ENCODE peak calls at places on chromosome 3, in nine cellular contexts. B is ovary, I is tibial nerve, R is psoas muscle, H is SJSA1, O is heart left ventricle, L is osteoblast, D is mesenchymal stem cell, G is IMR-90. W is an unnamed sample. For H3K4me1, the result is how much of the 10 kb centered on the place peaks cover.

GRCh38 chr3:183812746-183813445 is 12.5 kb downstream of the MAP6D1 start:
- DNase-seq in B (no peak), I (no peak), R (no peak), H (no peak), O (no peak), L (no peak), D (no peak), G (no peak), W (no peak)

GRCh38 chr3:113261996-113262665 is 50.8 kb downstream of the BOC start:
- DNase-seq in B (no peak), I (peak), R (no peak), H (no peak), O (no peak), L (no peak), D (no peak), G (no peak), W (no peak)

GRCh38 chr3:150179330-150179729 is 208.6 kb upstream of the PFN2 start:
- DNase-seq in B (no peak), I (no peak), R (no peak), H (no peak), O (no peak), L (no peak), D (no peak), G (no peak), W (no peak)

GRCh38 chr3:143963946-143964345 is 7.7 kb upstream of the DIPK2A start:
- DNase-seq in B (no peak), I (no peak), R (peak), H (no peak), O (no peak), L (no peak), D (peak), G (no peak), W (no peak)

GRCh38 chr3:9862391-9863235 is 17.4 kb downstream of the CIDEC start:
- DNase-seq in B (peak), I (peak), R (peak), H (no peak), O (peak), L (peak), D (peak), G (no peak), W (peak)

GRCh38 chr3:53941174-53941573 is 49.5 kb upstream of the SELENOK start:
- DNase-seq in B (no peak), I (no peak), R (no peak), H (no peak), O (no peak), L (no peak), D (peak), G (peak), W (no peak)

GRCh38 chr3:123388050-123388449 is 60.8 kb downstream of the ADCY5 start:
- DNase-seq in B (peak), I (no peak), R (no peak), H (no peak), O (no peak), L (no peak), D (no peak), G (no peak), W (no peak)

GRCh38 chr3:69384379-69384778 is 1.5 kb downstream of the FRMD4B start:
- DNase-seq in B (no peak), I (no peak), R (no peak), H (no peak), O (no peak), L (no peak), D (no peak), G (no peak), W (no peak)

GRCh38 chr3:54653456-54654195 is 274.2 kb downstream of the LRTM1 start:
- DNase-seq in B (no peak), I (no peak), R (no peak), H (no peak), O (no peak), L (no peak), D (no peak), G (no peak), W (no peak)

GRCh38 chr3:66618066-66618465 is 117.2 kb upstream of the LRIG1 start:
- DNase-seq in B (no peak), I (no peak), R (no peak), H (no peak), O (no peak), L (peak), D (no peak), G (peak), W (no peak)

GRCh38 chr3:53794597-53794996 is 51.6 kb downstream of the CHDH start:
- DNase-seq in B (no peak), I (no peak), R (no peak), H (no peak), O (no peak), L (no peak), D (no peak), G (peak), W (no peak)

GRCh38 chr3:194450341-194450740 is 36.5 kb downstream of the ATP13A3 start:
- DNase-seq in B (no peak), I (no peak), R (no peak), H (no peak), O (no peak), L (no peak), D (no peak), G (no peak), W (no peak)

GRCh38 chr3:134333522-134334181 is 40.6 kb downstream of the AMOTL2 start:
- DNase-seq in B (no peak), I (no peak), R (no peak), H (peak), O (no peak), L (peak), D (peak), G (peak), W (no peak)

GRCh38 chr3:182732232-182733015 is 60.9 kb upstream of the ATP11B start:
- DNase-seq in B (no peak), I (no peak), R (no peak), H (no peak), O (no peak), L (no peak), D (no peak), G (no peak), W (no peak)

GRCh38 chr3:127673191-127674098 is 693 bp downstream of the ABTB1 start:
- DNase-seq in B (peak), I (no peak), R (peak), H (no peak), O (peak), L (peak), D (peak), G (peak), W (peak)

GRCh38 chr3:177231237-177231636 is 34.0 kb upstream of the TBL1XR1 start:
- DNase-seq in B (no peak), I (no peak), R (no peak), H (no peak), O (no peak), L (no peak), D (no peak), G (no peak), W (no peak)

GRCh38 chr3:94069242-94069813 is 6.5 kb downstream of the NSUN3 start:
- DNase-seq in B (no peak), I (no peak), R (no peak), H (no peak), O (no peak), L (peak), D (peak), G (peak), W (no peak)

GRCh38 chr3:64568895-64569509 is 118.8 kb downstream of the ADAMTS9 start:
- DNase-seq in B (no peak), I (no peak), R (no peak), H (no peak), O (no peak), L (no peak), D (no peak), G (no peak), W (no peak)

GRCh38 chr3:50238549-50239026 is 2.6 kb downstream of the GNAI2 start:
- DNase-seq in B (peak), I (peak), R (peak), H (no peak), O (peak), L (peak), D (no peak), G (no peak), W (peak)

GRCh38 chr3:31008986-31009385 is 114.5 kb upstream of the GADL1 start:
- DNase-seq in B (no peak), I (no peak), R (no peak), H (no peak), O (no peak), L (no peak), D (no peak), G (peak), W (no peak)

GRCh38 chr3:107452436-107452835 is 70.3 kb upstream of the BBX start:
- DNase-seq in B (no peak), I (no peak), R (no peak), H (no peak), O (no peak), L (peak), D (peak), G (peak), W (no peak)

GRCh38 chr3:106945435-106945834 is 431.8 kb upstream of the CCDC54 start:
- DNase-seq in B (no peak), I (no peak), R (no peak), H (no peak), O (no peak), L (no peak), D (no peak), G (peak), W (no peak)

GRCh38 chr3:14507345-14507741 is 32.8 kb downstream of the GRIP2 start:
- DNase-seq in B (peak), I (no peak), R (no peak), H (no peak), O (peak), L (peak), D (no peak), G (no peak), W (no peak)

GRCh38 chr3:108408883-108409612 is 101.3 kb downstream of the MYH15 start:
- DNase-seq in B (no peak), I (no peak), R (no peak), H (no peak), O (no peak), L (no peak), D (no peak), G (no peak), W (no peak)

GRCh38 chr3:172658344-172659245 is 52.3 kb downstream of the NCEH1 start:
- DNase-seq in B (no peak), I (no peak), R (no peak), H (peak), O (no peak), L (peak), D (peak), G (peak), W (no peak)

GRCh38 chr3:89300976-89301375 is 193.6 kb downstream of the EPHA3 start:
- DNase-seq in B (no peak), I (no peak), R (no peak), H (no peak), O (no peak), L (no peak), D (no peak), G (no peak), W (no peak)

GRCh38 chr3:36842275-36842674 is 77.9 kb upstream of the DCLK3 start:
- DNase-seq in B (no peak), I (no peak), R (no peak), H (no peak), O (no peak), L (no peak), D (no peak), G (no peak), W (no peak)
- H3K4me1 ChIP-seq in B (under half), I (under half), R (under half), H (under half), O (under half), L (under half), D (under half), G (under half), W (under half)

GRCh38 chr3:137304313-137305056 is 346.7 kb downstream of the IL20RB start:
- DNase-seq in B (no peak), I (no peak), R (no peak), H (no peak), O (no peak), L (no peak), D (no peak), G (no peak), W (no peak)

GRCh38 chr3:137294839-137295238 is 337.1 kb downstream of the IL20RB start:
- DNase-seq in B (no peak), I (no peak), R (no peak), H (no peak), O (no peak), L (no peak), D (no peak), G (no peak), W (no peak)

GRCh38 chr3:137295336-137295735 is 337.6 kb downstream of the IL20RB start:
- DNase-seq in B (no peak), I (no peak), R (no peak), H (no peak), O (no peak), L (no peak), D (no peak), G (no peak), W (no peak)

DNA sequence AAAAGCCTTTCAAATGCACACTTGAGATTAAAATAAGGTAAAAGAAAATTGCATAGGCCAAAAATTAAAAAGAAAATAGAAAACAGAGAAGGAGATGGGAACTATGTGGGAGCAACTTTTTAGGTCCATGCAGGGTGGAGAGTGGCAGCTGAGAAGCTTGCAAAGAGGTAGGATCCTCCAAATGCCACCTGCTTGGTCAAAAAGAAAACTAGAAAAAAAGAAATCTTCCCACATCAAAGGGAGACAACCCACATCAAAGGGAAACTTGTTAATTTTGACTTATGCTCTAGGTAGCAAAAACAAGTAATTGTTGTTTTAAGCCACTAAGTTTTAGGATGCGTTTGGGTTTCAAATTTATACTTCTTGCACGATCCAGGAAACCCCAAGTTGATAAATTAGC is 342.9 kb downstream of the IL20RB start:
- DNase-seq in B (no peak), I (no peak), R (no peak), H (no peak), O (no peak), L (no peak), D (no peak), G (no peak), W (no peak)
- H3K4me1 ChIP-seq in B (under half), I (under half), R (under half), H (under half), O (under half), L (under half), D (under half), G (under half), W (under half)

GRCh38 chr3:32111560-32111959 is 5.1 kb downstream of the GPD1L start:
- DNase-seq in B (no peak), I (no peak), R (no peak), H (no peak), O (no peak), L (no peak), D (no peak), G (no peak), W (no peak)
- H3K4me1 ChIP-seq in B (under half), I (under half), R (half or more), H (under half), O (under half), L (under half), D (under half), G (under half), W (under half)

DNA sequence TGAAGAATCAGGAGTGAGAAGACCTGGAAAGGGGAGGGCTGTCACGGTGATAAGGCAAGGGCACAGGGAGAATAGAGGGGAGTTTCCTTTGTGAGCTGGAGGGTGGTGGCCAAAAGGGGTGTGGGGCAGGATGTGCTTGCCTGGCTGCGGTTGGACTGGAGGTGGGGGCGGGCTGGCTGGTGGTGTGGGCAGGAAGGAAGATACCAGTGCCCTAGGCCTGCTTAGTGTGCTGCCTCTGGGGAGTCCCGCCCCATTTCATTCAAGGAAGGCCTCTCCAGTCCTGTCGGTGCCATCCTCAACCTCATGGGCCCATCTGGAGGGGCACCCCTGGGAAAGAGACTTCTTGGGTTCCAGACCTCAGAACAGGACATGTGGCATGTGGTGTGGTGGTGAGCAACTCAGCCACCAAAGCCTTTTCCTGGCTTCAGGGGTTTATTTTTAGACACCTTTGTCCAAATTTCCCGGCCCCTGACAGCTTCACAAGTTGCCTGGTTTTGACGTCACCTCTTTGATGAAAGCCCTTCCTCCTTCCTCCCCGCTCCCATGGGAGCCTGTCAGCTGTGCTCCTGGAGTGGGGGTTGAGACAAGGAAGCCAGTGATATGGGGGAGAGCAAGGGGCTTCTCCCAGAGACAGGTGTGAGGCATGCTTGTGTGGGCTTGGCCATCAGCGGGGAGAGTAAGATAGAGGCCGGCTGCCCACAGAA is 15.6 kb downstream of the TEX264 start:
- DNase-seq in B (no peak), I (no peak), R (peak), H (no peak), O (peak), L (peak), D (peak), G (peak), W (no peak)
- H3K4me1 ChIP-seq in B (under half), I (under half), R (half or more), H (under half), O (half or more), L (under half), D (under half), G (under half), W (under half)

DNA sequence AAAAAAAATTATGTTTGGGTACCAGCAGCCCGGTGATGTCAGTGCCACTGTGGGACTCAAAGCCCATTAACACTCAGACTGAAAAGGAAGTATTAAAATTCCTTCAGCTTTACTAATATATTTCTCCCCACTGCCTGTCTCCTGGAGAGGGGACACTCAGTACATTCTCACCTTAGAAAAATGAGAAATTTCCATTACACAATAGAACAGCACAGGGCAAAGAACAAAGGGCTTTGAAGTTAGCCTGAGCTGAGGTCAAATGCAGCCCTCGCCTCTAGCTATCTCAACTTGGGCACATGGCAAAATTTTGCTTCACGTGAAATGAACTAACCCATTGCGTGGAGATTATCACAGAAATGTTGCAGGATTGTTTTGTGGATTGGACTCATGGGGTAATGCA is 80.8 kb downstream of the RARB start:
- DNase-seq in B (no peak), I (no peak), R (no peak), H (peak), O (no peak), L (no peak), D (peak), G (no peak), W (no peak)
- H3K4me1 ChIP-seq in B (under half), I (under half), R (under half), H (under half), O (under half), L (under half), D (under half), G (under half), W (under half)

DNA sequence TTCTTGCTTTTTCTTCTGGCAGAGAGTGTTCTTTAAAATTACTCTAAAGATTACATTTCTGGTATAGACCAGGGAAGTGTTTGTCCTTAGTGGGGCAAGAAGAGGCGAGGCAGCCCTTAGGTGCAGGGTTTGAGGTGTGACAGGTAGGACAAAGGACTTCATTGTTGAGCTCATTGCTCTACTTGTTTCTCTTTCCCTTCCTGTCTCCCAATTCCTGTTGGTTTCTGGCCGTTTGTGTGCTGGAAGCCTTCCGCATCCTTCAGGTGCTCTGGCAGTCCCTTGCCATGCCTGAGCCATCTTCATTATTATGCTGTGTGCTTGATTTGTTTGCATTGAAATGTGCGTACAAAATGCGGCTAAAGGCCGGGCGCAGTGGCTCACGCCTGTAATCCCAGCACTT is 85.1 kb downstream of the CCK start:
- DNase-seq in B (no peak), I (no peak), R (no peak), H (no peak), O (no peak), L (no peak), D (no peak), G (no peak), W (no peak)
- H3K4me1 ChIP-seq in B (under half), I (under half), R (half or more), H (under half), O (half or more), L (under half), D (under half), G (under half), W (under half)

GRCh38 chr3:185737020-185737419 is 87.8 kb downstream of the IGF2BP2 start:
- DNase-seq in B (no peak), I (no peak), R (no peak), H (no peak), O (no peak), L (peak), D (peak), G (peak), W (no peak)

GRCh38 chr3:185740133-185740532 is 84.7 kb downstream of the IGF2BP2 start:
- DNase-seq in B (no peak), I (no peak), R (no peak), H (no peak), O (no peak), L (no peak), D (no peak), G (no peak), W (no peak)

GRCh38 chr3:185734725-185735096 is 90.1 kb downstream of the IGF2BP2 start:
- DNase-seq in B (no peak), I (no peak), R (no peak), H (no peak), O (no peak), L (peak), D (no peak), G (no peak), W (no peak)

GRCh38 chr3:185739264-185739701 is 85.6 kb downstream of the IGF2BP2 start:
- DNase-seq in B (no peak), I (no peak), R (no peak), H (no peak), O (no peak), L (peak), D (no peak), G (no peak), W (no peak)

DNA sequence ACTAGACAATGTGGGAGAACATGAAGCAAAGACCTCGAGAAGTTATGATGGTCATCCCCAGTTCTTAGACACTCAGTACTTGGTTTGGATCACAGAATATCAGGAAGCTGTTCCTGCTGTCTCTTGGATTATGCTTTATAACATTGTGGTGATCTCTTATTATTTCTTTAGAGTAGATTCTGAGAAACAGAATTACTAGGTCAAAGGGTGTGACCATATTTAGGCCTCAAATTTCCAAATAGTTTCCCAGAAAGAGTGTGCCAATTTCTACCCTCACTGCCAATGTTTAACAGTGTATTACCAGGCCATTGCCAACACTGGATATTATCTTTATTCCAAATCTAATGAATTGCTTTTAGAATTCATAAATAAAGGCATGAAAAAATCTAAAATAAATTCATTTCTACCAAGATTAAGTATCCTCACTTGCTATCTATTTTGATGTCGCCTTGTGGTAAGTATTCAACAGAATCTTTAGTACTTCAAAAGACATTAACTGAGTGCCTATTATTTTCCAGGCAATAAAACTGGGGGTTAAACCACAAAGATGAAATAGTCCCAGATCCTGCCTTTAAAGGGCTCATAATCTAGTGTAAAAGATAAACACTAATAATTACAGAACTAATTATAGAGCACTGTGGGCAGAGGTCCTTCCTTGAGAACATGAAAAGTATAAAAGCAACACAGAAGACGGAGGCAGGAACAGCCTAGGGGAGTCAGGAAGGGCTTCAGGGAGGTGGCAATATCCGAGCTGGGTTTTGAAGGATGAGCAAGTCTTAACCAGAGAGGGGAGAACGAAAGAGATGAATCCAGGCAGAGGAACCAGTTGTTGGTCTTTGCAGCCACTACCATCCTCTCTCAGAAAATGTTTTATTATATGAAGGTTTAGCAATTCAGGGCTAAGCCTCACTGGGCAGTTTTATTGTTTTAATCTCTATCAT is 86.8 kb downstream of the IGF2BP2 start:
- DNase-seq in B (no peak), I (no peak), R (no peak), H (no peak), O (no peak), L (no peak), D (no peak), G (no peak), W (no peak)
- H3K4me1 ChIP-seq in B (under half), I (under half), R (under half), H (under half), O (under half), L (under half), D (under half), G (under half), W (under half)